ENCODE peak calls at places on chromosomes 11 and 22, in five cellular contexts. H is OCI-LY7, Z is trophoblast cell, U is A549, K is colonic mucosa. X is an unnamed sample.

GRCh38 chr11:87445002-87445401 is 407.3 kb downstream of the TMEM135 start:
- DNase-seq in H (no peak), Z (no peak), K (no peak), U (no peak), X (no peak)

GRCh38 chr11:9017773-9018172 is 14.0 kb upstream of the NRIP3 start:
- DNase-seq in K (peak; percentile 50), H (no peak), Z (peak; percentile 27), U (no peak), X (peak; percentile 83)

GRCh38 chr11:128709402-128709801 is 15.5 kb downstream of the FLI1 start:
- DNase-seq in Z (peak; percentile 11), U (no peak), K (no peak), H (no peak), X (no peak)

GRCh38 chr22:49026476-49027121 is 801.1 kb downstream of the BRD1 start:
- DNase-seq in K (no peak), Z (no peak), U (peak; percentile 6), H (peak; percentile 14), X (peak; percentile 27)

GRCh38 chr11:889261-889660 is 21.3 kb downstream of the CHID1 start:
- DNase-seq in U (no peak), Z (no peak), H (no peak), K (no peak), X (no peak)

GRCh38 chr11:2792376-2793250 is 92.8 kb upstream of the KCNQ1OT1 start:
- DNase-seq in U (no peak), K (no peak), Z (no peak), H (no peak), X (peak; percentile 12)

GRCh38 chr11:11208994-11209393 is 144.1 kb downstream of the CSNK2A3 start:
- DNase-seq in K (no peak), H (no peak), Z (no peak), U (no peak), X (no peak)

GRCh38 chr11:65868076-65868667 is 4.4 kb downstream of the EFEMP2 start:
- DNase-seq in K (no peak), U (no peak), H (no peak), Z (no peak), X (peak; percentile 17)

GRCh38 chr22:49331878-49332277 is 495.8 kb downstream of the BRD1 start:
- DNase-seq in Z (no peak), U (no peak), K (no peak), H (no peak), X (no peak)

GRCh38 chr11:64123102-64123434 is 42.8 kb downstream of the MACROD1 start:
- DNase-seq in H (no peak), K (no peak), Z (no peak), U (no peak), X (peak; percentile 74)

GRCh38 chr11:70297341-70297740 is 26.9 kb downstream of the PPFIA1 start:
- DNase-seq in U (no peak), K (no peak), Z (peak; percentile 17), H (no peak), X (no peak)

GRCh38 chr11:11244470-11245080 is 108.5 kb downstream of the CSNK2A3 start:
- DNase-seq in K (no peak), U (no peak), H (no peak), Z (no peak), X (no peak)

GRCh38 chr11:72730706-72731105 is 21.5 kb downstream of the ARAP1 start:
- DNase-seq in K (no peak), U (no peak), H (no peak), Z (no peak), X (no peak)

GRCh38 chr11:32325725-32326124 is 109.6 kb downstream of the WT1 start:
- DNase-seq in H (no peak), U (no peak), Z (no peak), K (no peak), X (no peak)

GRCh38 chr11:12963789-12964536 is 45.2 kb upstream of the RASSF10 start:
- DNase-seq in Z (peak; percentile 51), U (peak; percentile 91), H (peak; percentile 57), K (peak; percentile 84), X (peak; percentile 56)

GRCh38 chr11:77396911-77397310 is 77.0 kb downstream of the PAK1 start:
- DNase-seq in H (no peak), U (no peak), K (no peak), Z (no peak), X (no peak)

GRCh38 chr22:46064236-46064965 is 85.9 kb upstream of the PPARA start:
- DNase-seq in K (no peak), H (no peak), U (no peak), Z (no peak), X (peak; percentile 57)

GRCh38 chr22:36252754-36253522 is at the start of gene APOL1:
- DNase-seq in H (peak; percentile 32), U (no peak), K (peak; percentile 71), Z (peak; percentile 42), X (no peak)

GRCh38 chr11:28822596-28822995 is 714.4 kb downstream of the METTL15 start:
- DNase-seq in Z (no peak), K (no peak), H (no peak), U (no peak), X (no peak)

GRCh38 chr22:39959640-39960447 is at the start of gene TMA7B:
- DNase-seq in K (no peak), Z (no peak), H (no peak), U (peak; percentile 15), X (no peak)

GRCh38 chr22:37704645-37705044 is 7.8 kb downstream of the TRIOBP start:
- DNase-seq in K (no peak), U (no peak), H (no peak), Z (no peak), X (no peak)

GRCh38 chr11:63553759-63554158 is 9.4 kb downstream of the PLAAT2 start:
- DNase-seq in U (no peak), Z (no peak), K (peak; percentile 19), H (peak; percentile 65), X (peak; percentile 49)

GRCh38 chr11:27600656-27601055 is 94.1 kb upstream of the LIN7C start:
- DNase-seq in H (peak; percentile 36), K (no peak), Z (no peak), U (no peak), X (no peak)

GRCh38 chr22:46458525-46458924 is 78.9 kb downstream of the CELSR1 start:
- DNase-seq in U (no peak), H (no peak), Z (no peak), K (no peak), X (no peak)

GRCh38 chr11:13462311-13462927 is 603 bp downstream of the BTBD10 start:
- DNase-seq in Z (peak; percentile 89), H (peak; percentile 59), K (peak; percentile 85), U (peak; percentile 63), X (peak; percentile 64)

GRCh38 chr11:70842701-70843100 is 409.7 kb downstream of the SHANK2 start:
- DNase-seq in K (no peak), Z (no peak), H (no peak), U (no peak), X (no peak)

GRCh38 chr11:45930951-45931563 is 8.6 kb downstream of the LARGE2 start:
- DNase-seq in H (no peak), U (no peak), K (no peak), Z (no peak), X (no peak)

GRCh38 chr11:3675971-3676370 is 4.8 kb upstream of the CHRNA10 start:
- DNase-seq in H (no peak), K (no peak), Z (no peak), U (no peak), X (no peak)

DNA sequence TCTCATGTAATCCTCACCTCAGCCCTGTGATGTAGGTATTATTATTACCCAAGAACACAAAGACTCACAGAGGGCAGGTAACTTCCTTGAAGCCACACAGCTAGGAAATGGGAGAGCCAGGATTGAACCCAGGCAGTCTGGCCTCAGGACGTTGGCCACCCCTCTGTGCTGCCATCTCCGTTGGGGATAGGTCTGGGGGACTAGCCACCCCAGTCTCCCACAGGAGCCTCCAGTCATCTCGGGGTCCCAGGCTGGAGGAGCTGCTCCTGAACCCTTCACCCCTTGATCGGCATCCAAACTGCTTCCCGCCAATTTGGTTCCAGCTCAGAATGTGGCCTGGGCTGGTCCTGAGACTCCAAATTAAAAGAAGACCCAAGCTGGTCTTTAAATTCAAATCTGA is 10.4 kb upstream of the TCF20 start:
- DNase-seq in U (no peak), K (no peak), Z (no peak), H (no peak), X (peak; percentile 32)
- H3K4me3 ChIP-seq in U (no peak overlapping the region), K (no peak overlapping the region), Z (no peak overlapping the region), H (no peak overlapping the region), X (no peak overlapping the region)

DNA sequence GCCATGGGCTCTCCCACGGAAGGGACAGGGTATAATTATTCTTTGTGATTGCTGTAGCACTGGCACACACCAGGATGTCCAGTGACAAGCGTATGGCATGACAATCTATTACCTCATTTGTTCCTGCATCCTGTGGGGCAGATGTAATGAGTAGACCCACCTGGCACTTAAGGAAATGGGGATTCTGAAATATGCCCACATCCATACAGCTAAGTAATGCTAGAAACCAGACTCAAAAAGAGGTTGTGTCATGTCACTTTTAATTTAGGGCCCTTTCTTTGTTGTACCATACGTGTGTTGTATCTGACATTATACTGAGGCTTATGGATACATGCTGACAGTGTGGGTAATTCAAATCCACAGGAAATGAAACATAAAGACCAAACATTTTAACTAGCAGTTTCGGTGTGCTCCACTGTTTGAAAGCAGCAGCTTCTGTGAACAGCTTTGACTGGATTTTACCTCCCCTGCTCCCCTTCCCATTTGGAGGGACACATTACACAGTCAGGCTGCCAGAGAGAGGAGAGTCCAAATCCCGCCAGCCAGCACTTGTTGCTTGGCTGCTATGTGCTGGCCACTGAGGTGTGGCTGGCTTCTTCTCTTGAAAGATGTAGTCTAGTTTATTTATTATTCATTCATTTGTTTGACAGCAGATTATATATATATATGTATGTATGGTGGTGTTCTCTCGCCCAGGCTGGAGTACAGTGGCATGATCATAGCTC is 21.3 kb downstream of the GRAMD1B start:
- DNase-seq in Z (no peak), H (no peak), K (no peak), U (no peak), X (no peak)
- H3K4me1 ChIP-seq in Z (peaks cover 9% of the 10 kb centered on the region), H (no peaks in the 10 kb centered on the region), K (no peaks in the 10 kb centered on the region), U (peaks cover 51% of the 10 kb centered on the region), X (peaks cover 6% of the 10 kb centered on the region)

GRCh38 chr11:82900277-82901164 is at the start of gene PRCP:
- DNase-seq in U (peak; percentile 94), H (peak; percentile 89), Z (peak; percentile 98), K (peak; percentile 98), X (peak; percentile 92)

GRCh38 chr11:82901165-82901938 is at the start of gene DDIAS:
- DNase-seq in U (peak; percentile 92), Z (peak; percentile 98), H (peak; percentile 100), K (peak; percentile 98), X (peak; percentile 97)

GRCh38 chr11:82902880-82903279 is 1.3 kb downstream of the DDIAS start:
- DNase-seq in Z (no peak), K (no peak), U (no peak), H (no peak), X (no peak)

GRCh38 chr11:82903843-82904586 is 2.5 kb downstream of the DDIAS start:
- DNase-seq in H (peak; percentile 18), Z (no peak), U (no peak), K (no peak), X (no peak)

GRCh38 chr11:82902086-82902485 is 550 bp downstream of the DDIAS start:
- DNase-seq in Z (no peak), U (no peak), H (peak; percentile 42), K (no peak), X (no peak)
- H3K4me3 ChIP-seq in Z (peak overlapping the region; percentile 71), U (peak overlapping the region; percentile 72), H (peak overlapping the region; percentile 79), K (peak overlapping the region; percentile 60), X (peak overlapping the region; percentile 84)

GRCh38 chr11:111115890-111116289 is 129.6 kb upstream of the POU2AF2 start:
- DNase-seq in Z (no peak), K (no peak), H (no peak), U (no peak), X (no peak)

GRCh38 chr11:111114091-111114490 is 131.4 kb upstream of the POU2AF2 start:
- DNase-seq in U (no peak), H (no peak), K (no peak), Z (no peak), X (no peak)

GRCh38 chr11:111107501-111107900 is 138.0 kb upstream of the POU2AF2 start:
- DNase-seq in K (no peak), U (no peak), Z (no peak), H (no peak), X (no peak)

GRCh38 chr11:111112614-111113013 is 132.9 kb upstream of the POU2AF2 start:
- DNase-seq in U (no peak), K (no peak), Z (no peak), H (no peak), X (no peak)
- H3K4me1 ChIP-seq in U (no peaks in the 10 kb centered on the region), K (no peaks in the 10 kb centered on the region), Z (no peaks in the 10 kb centered on the region), H (peaks cover 1% of the 10 kb centered on the region), X (no peaks in the 10 kb centered on the region)

X was measured in psoas muscle.